ENCODE peak calls at places on chromosomes 5 and 9, in eight cellular contexts. B, E, P, M, X, S, Y and L are unnamed samples.

GRCh38 chr5:41193462-41194166 is 19.7 kb downstream of the C6 start:
- DNase-seq in B (peak; percentile 98), E (no peak), P (peak; percentile 100), M (peak; percentile 94), X (no peak), S (no peak), Y (peak; percentile 99), L (peak; percentile 43)

GRCh38 chr5:18744990-18745590 is 1110.8 kb downstream of the TAF11L14 start:
- DNase-seq in B (no peak), E (peak; percentile 41), P (no peak), M (no peak), X (no peak), S (no peak), Y (no peak), L (no peak)

GRCh38 chr9:71766663-71767062 is 1.6 kb downstream of the CEMIP2 start:
- DNase-seq in B (no peak), E (no peak), P (no peak), M (no peak), X (no peak), S (no peak), Y (no peak), L (no peak)

GRCh38 chr5:100772548-100772947 is 130.5 kb downstream of the ST8SIA4 start:
- DNase-seq in B (no peak), E (no peak), P (no peak), M (no peak), X (no peak), S (peak; percentile 12), Y (no peak), L (no peak)

GRCh38 chr9:96015876-96016686 is 140.6 kb downstream of the ERCC6L2 start:
- DNase-seq in B (no peak), E (no peak), P (no peak), M (no peak), X (no peak), S (no peak), Y (no peak), L (no peak)

GRCh38 chr5:13919087-13919486 is 25.4 kb downstream of the DNAH5 start:
- DNase-seq in B (no peak), E (no peak), P (no peak), M (no peak), X (no peak), S (no peak), Y (no peak), L (no peak)

GRCh38 chr5:139650689-139651501 is 2.7 kb downstream of the CXXC5 start:
- DNase-seq in B (peak; percentile 90), E (no peak), P (peak; percentile 59), M (no peak), X (no peak), S (peak; percentile 81), Y (peak; percentile 75), L (peak; percentile 75)

GRCh38 chr5:55177078-55177477 is 4.1 kb upstream of the CDC20B start:
- DNase-seq in B (no peak), E (peak; percentile 62), P (no peak), M (no peak), X (no peak), S (no peak), Y (no peak), L (no peak)

GRCh38 chr5:32711693-32712462 is 757 bp downstream of the NPR3 start:
- DNase-seq in B (peak; percentile 22), E (no peak), P (no peak), M (no peak), X (no peak), S (peak; percentile 52), Y (peak; percentile 50), L (no peak)
- H3K27ac ChIP-seq in B (no peak overlapping the region), E (no peak overlapping the region), P (no peak overlapping the region), M (no peak overlapping the region), X (no peak overlapping the region), S (no peak overlapping the region), Y (peak overlapping the region; percentile 92), L (no peak overlapping the region)

GRCh38 chr5:180345186-180345585 is 8.0 kb downstream of the GFPT2 start:
- DNase-seq in B (no peak), E (no peak), P (no peak), M (no peak), X (no peak), S (no peak), Y (no peak), L (no peak)
- H3K27ac ChIP-seq in B (no peak overlapping the region), E (no peak overlapping the region), P (no peak overlapping the region), M (no peak overlapping the region), X (no peak overlapping the region), S (peak overlapping the region; percentile 95), Y (no peak overlapping the region), L (no peak overlapping the region)

GRCh38 chr5:57501414-57502321 is 19.1 kb upstream of the ACTBL2 start:
- DNase-seq in B (no peak), E (no peak), P (no peak), M (no peak), X (no peak), S (no peak), Y (no peak), L (no peak)
- H3K27ac ChIP-seq in B (no peak overlapping the region), E (no peak overlapping the region), P (peak overlapping the region; percentile 61), M (peak overlapping the region; percentile 26), X (no peak overlapping the region), S (no peak overlapping the region), Y (peak overlapping the region; percentile 66), L (peak overlapping the region; percentile 13)

GRCh38 chr5:169629847-169630548 is 7.1 kb upstream of the DOCK2 start:
- DNase-seq in B (no peak), E (no peak), P (no peak), M (no peak), X (no peak), S (no peak), Y (no peak), L (no peak)
- H3K27ac ChIP-seq in B (no peak overlapping the region), E (no peak overlapping the region), P (no peak overlapping the region), M (no peak overlapping the region), X (no peak overlapping the region), S (no peak overlapping the region), Y (no peak overlapping the region), L (no peak overlapping the region)

GRCh38 chr5:71587709-71588532 is 781 bp downstream of the MCCC2 start:
- DNase-seq in B (no peak), E (no peak), P (no peak), M (no peak), X (no peak), S (peak; percentile 48), Y (no peak), L (no peak)
- H3K27ac ChIP-seq in B (peak overlapping the region; percentile 92), E (peak overlapping the region; percentile 52), P (peak overlapping the region; percentile 61), M (peak overlapping the region; percentile 88), X (peak overlapping the region; percentile 72), S (peak overlapping the region; percentile 96), Y (peak overlapping the region; percentile 88), L (peak overlapping the region; percentile 82)

GRCh38 chr9:37269221-37269620 is 148.8 kb downstream of the ZCCHC7 start:
- DNase-seq in B (no peak), E (no peak), P (no peak), M (no peak), X (no peak), S (no peak), Y (no peak), L (no peak)

GRCh38 chr9:37273595-37273994 is 148.9 kb upstream of the GRHPR start:
- DNase-seq in B (no peak), E (no peak), P (no peak), M (no peak), X (no peak), S (no peak), Y (no peak), L (no peak)

GRCh38 chr9:37266630-37267029 is 146.3 kb downstream of the ZCCHC7 start:
- DNase-seq in B (no peak), E (no peak), P (no peak), M (no peak), X (no peak), S (no peak), Y (no peak), L (no peak)

DNA sequence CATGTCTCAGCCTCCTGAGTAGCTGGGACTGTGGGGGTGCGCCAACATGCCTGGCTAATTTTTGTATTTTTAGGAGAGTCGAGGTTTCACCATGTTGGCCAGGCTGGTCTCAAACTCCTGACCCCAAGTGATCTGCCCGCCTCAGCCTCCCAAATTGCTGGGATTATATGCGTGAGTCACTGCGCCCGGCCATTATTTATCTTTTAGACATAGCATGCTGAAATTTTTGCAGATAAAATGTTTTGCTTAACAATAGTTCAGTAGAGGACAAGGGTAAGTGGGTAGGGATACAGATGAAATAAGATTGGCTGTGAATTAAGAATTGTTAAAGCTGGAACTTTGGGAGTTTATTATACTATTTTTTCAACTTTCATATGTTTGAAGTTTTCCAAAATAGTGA is 150.8 kb upstream of the GRHPR start:
- DNase-seq in B (no peak), E (no peak), P (no peak), M (no peak), X (no peak), S (no peak), Y (no peak), L (no peak)
- H3K27ac ChIP-seq in B (no peak overlapping the region), E (no peak overlapping the region), P (no peak overlapping the region), M (no peak overlapping the region), X (no peak overlapping the region), S (no peak overlapping the region), Y (no peak overlapping the region), L (no peak overlapping the region)